ENCODE peak calls at places on chromosome X, in five cellular contexts. T is endothelial cell, O is tibial artery, A is fibroblast of the aortic adventitia, W is left ventricle myocardium inferior. L is an unnamed sample.

GRCh38 chrX:30577362-30577961 is at the start of gene TASL:
- DNase-seq in T (no peak), O (no peak), A (no peak), W (no peak), L (peak; percentile 70)

GRCh38 chrX:54248309-54248708 is 65.3 kb upstream of the FAM120C start:
- DNase-seq in T (no peak), O (no peak), A (peak; percentile 29), W (no peak), L (no peak)

GRCh38 chrX:39619182-39620009 is 478.4 kb downstream of the BCOR start:
- DNase-seq in T (peak; percentile 35), O (no peak), A (no peak), W (no peak), L (no peak)

GRCh38 chrX:17710836-17711235 is 26.5 kb upstream of the SCML1 start:
- DNase-seq in T (no peak), O (no peak), A (no peak), W (no peak), L (no peak)

GRCh38 chrX:42175843-42176242 is 252.5 kb upstream of the CASK start:
- DNase-seq in T (no peak), O (no peak), A (no peak), W (no peak), L (no peak)

GRCh38 chrX:121231566-121232358 is 184.4 kb downstream of the GLUD2 start:
- DNase-seq in T (no peak), O (no peak), A (no peak), W (no peak), L (no peak)

GRCh38 chrX:19440713-19441112 is 74.6 kb downstream of the MAP3K15 start:
- DNase-seq in T (no peak), O (no peak), A (peak; percentile 35), W (no peak), L (no peak)

GRCh38 chrX:51421972-51422371 is 74.4 kb downstream of the NUDT11 start:
- DNase-seq in T (no peak), O (no peak), A (no peak), W (no peak), L (no peak)

GRCh38 chrX:130577431-130577830 is 175.6 kb downstream of the RBMX2 start:
- DNase-seq in T (no peak), O (no peak), A (no peak), W (no peak), L (no peak)

GRCh38 chrX:41468647-41469323 is 21.6 kb downstream of the NYX start:
- DNase-seq in T (no peak), O (no peak), A (peak; percentile 44), W (no peak), L (no peak)

GRCh38 chrX:117996918-117997480 is 119.6 kb downstream of the KLHL13 start:
- DNase-seq in T (no peak), O (no peak), A (no peak), W (no peak), L (no peak)

GRCh38 chrX:109952985-109953905 is 49.7 kb upstream of the TMEM164 start:
- DNase-seq in T (no peak), O (no peak), A (peak; percentile 9), W (no peak), L (no peak)

GRCh38 chrX:24260827-24261550 is 52.9 kb downstream of the SUPT20HL2 start:
- DNase-seq in T (no peak), O (peak; percentile 54), A (peak; percentile 47), W (no peak), L (peak; percentile 78)

GRCh38 chrX:136295380-136295779 is 5.4 kb upstream of the ADGRG4 start:
- DNase-seq in T (no peak), O (no peak), A (no peak), W (no peak), L (no peak)

GRCh38 chrX:71254092-71254941 is at the start of gene ZMYM3:
- DNase-seq in T (peak; percentile 83), O (peak; percentile 84), A (peak; percentile 79), W (peak; percentile 85), L (peak; percentile 69)

GRCh38 chrX:41105005-41105404 is 19.8 kb downstream of the USP9X start:
- DNase-seq in T (no peak), O (no peak), A (no peak), W (no peak), L (no peak)

GRCh38 chrX:120653000-120653399 is 23.1 kb upstream of the C1GALT1C1 start:
- DNase-seq in T (no peak), O (no peak), A (no peak), W (no peak), L (no peak)

GRCh38 chrX:24168807-24169206 is 19.3 kb downstream of the ZFX start:
- DNase-seq in T (no peak), O (no peak), A (no peak), W (no peak), L (no peak)

GRCh38 chrX:41720125-41720780 is 3.7 kb upstream of the GPR82 start:
- DNase-seq in T (no peak), O (no peak), A (peak; percentile 8), W (no peak), L (no peak)

GRCh38 chrX:109125304-109125703 is 356.6 kb downstream of the GUCY2F start:
- DNase-seq in T (no peak), O (no peak), A (no peak), W (no peak), L (no peak)

GRCh38 chrX:34629572-34629971 is 27.5 kb downstream of the TMEM47 start:
- DNase-seq in T (no peak), O (no peak), A (peak; percentile 77), W (no peak), L (no peak)

GRCh38 chrX:132426695-132427281 is 62.0 kb downstream of the MBNL3 start:
- DNase-seq in T (no peak), O (no peak), A (peak; percentile 58), W (no peak), L (no peak)

GRCh38 chrX:134760671-134761070 is 102.4 kb upstream of the PLAC1 start:
- DNase-seq in T (no peak), O (no peak), A (peak; percentile 35), W (no peak), L (no peak)

GRCh38 chrX:50066318-50066937 is 134.4 kb downstream of the AKAP4 start:
- DNase-seq in T (no peak), O (no peak), A (no peak), W (no peak), L (no peak)

GRCh38 chrX:70970482-70970999 is 39.6 kb upstream of the SLC7A3 start:
- DNase-seq in T (no peak), O (no peak), A (peak; percentile 49), W (no peak), L (no peak)

GRCh38 chrX:48971325-48972213 is at the start of gene KCND1:
- DNase-seq in T (peak; percentile 25), O (no peak), A (peak; percentile 56), W (peak; percentile 27), L (no peak)

GRCh38 chrX:65933085-65933589 is 106.7 kb downstream of the VSIG4 start:
- DNase-seq in T (no peak), O (no peak), A (no peak), W (no peak), L (no peak)

GRCh38 chrX:7084841-7085240 is 62.7 kb upstream of the STS start:
- DNase-seq in T (no peak), O (no peak), A (no peak), W (no peak), L (no peak)

GRCh38 chrX:16678689-16679088 is 28.7 kb downstream of the S100G start:
- DNase-seq in T (no peak), O (no peak), A (no peak), W (no peak), L (no peak)

GRCh38 chrX:28880136-28880535 is 292.9 kb downstream of the IL1RAPL1 start:
- DNase-seq in T (no peak), O (no peak), A (peak; percentile 15), W (no peak), L (no peak)

GRCh38 chrX:80578518-80579105 is 158.4 kb downstream of the TENT5D start:
- DNase-seq in T (no peak), O (no peak), A (peak; percentile 56), W (no peak), L (no peak)

GRCh38 chrX:259692-260355 is 21.4 kb upstream of the PLCXD1 start:
- DNase-seq in T (no peak), O (no peak), A (no peak), W (no peak), L (no peak)

GRCh38 chrX:11944486-11944885 is 186.4 kb downstream of the MSL3 start:
- DNase-seq in T (peak; percentile 38), O (no peak), A (peak; percentile 49), W (no peak), L (no peak)

GRCh38 chrX:39808471-39808917 is 289.3 kb downstream of the BCOR start:
- DNase-seq in T (no peak), O (no peak), A (peak; percentile 77), W (no peak), L (no peak)

GRCh38 chrX:134294548-134294947 is 57.6 kb downstream of the CCDC160 start:
- DNase-seq in T (no peak), O (no peak), A (peak; percentile 4), W (no peak), L (no peak)

GRCh38 chrX:65601126-65601525 is 66.3 kb upstream of the MSN start:
- DNase-seq in T (no peak), O (no peak), A (no peak), W (no peak), L (no peak)

GRCh38 chrX:65745427-65745826 is 78.0 kb downstream of the MSN start:
- DNase-seq in T (no peak), O (no peak), A (no peak), W (no peak), L (no peak)

GRCh38 chrX:4550018-4550417 is 836.6 kb upstream of the PRKX start:
- DNase-seq in T (no peak), O (no peak), A (no peak), W (no peak), L (no peak)
- TF ChIP-seq CTCF in T (no peak), O (no peak), A (no peak), W (no peak), L (no peak)

GRCh38 chrX:74536142-74537010 is 78.0 kb downstream of the RLIM start:
- DNase-seq in T (peak; percentile 77), O (peak; percentile 80), A (peak; percentile 87), W (peak; percentile 85), L (peak; percentile 50)
- TF ChIP-seq CTCF in T (no peak), O (peak; percentile 61), A (peak; percentile 50), W (peak; percentile 58), L (peak; percentile 53)

DNA sequence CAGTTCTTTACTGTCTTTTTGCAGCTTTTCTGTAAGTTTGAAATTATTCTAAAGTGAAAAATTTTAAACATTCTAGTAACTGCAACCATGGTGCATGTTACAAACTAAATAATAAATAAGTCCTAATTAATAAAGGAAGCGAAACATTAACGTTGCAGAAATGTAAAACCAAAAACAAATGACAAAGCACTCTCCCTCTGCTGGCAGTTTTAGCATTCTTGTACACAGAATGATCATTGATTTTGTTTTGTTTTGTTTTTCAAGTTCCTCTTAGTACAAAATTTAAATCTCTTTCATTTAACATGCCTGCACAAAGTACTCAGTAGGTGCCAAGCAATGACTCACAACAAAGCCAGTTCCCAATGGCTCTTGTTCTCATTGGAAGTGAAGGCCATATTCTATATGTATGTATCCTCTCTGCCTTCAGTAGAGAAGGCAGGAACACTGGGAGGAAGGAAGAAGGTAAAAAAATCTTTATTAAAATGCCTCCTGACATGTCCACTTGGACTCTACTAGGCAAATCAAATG is 13.7 kb upstream of the TMSB4X start:
- DNase-seq in T (no peak), O (no peak), A (peak; percentile 21), W (no peak), L (no peak)
- TF ChIP-seq CTCF in T (no peak), O (no peak), A (no peak), W (no peak), L (peak; percentile 10)

GRCh38 chrX:13597928-13598327 is 28.5 kb downstream of the EGFL6 start:
- DNase-seq in T (no peak), O (no peak), A (peak; percentile 60), W (no peak), L (no peak)

GRCh38 chrX:13599491-13599890 is 30.1 kb downstream of the EGFL6 start:
- DNase-seq in T (no peak), O (no peak), A (peak; percentile 38), W (no peak), L (no peak)

GRCh38 chrX:13598877-13599276 is 29.5 kb downstream of the EGFL6 start:
- DNase-seq in T (peak; percentile 3), O (no peak), A (no peak), W (no peak), L (no peak)
- TF ChIP-seq CTCF in T (no peak), O (no peak), A (peak; percentile 45), W (no peak), L (peak; percentile 7)

L was measured in CD14-positive monocyte.